ENCODE peak calls at places on chromosome 12, in seven cellular contexts. L is mammary epithelial cell, B is A549, U is ovary, O is fibroblast of lung, D is mucosa of descending colon, F is foreskin fibroblast. K is an unnamed sample.

GRCh38 chr12:131827961-131828534 is at the start of gene MMP17:
- DNase-seq in D (peak), B (peak), U (peak), L (peak), O (peak), F (peak), K (peak)

GRCh38 chr12:26298785-26299621 is 103.6 kb downstream of the SSPN start:
- DNase-seq in B (peak), F (peak), L (peak), D (no peak), U (no peak), O (peak), K (peak)

GRCh38 chr12:49017764-49018281 is 753 bp downstream of the PRKAG1 start:
- DNase-seq in F (peak), B (no peak), O (no peak), U (no peak), D (no peak), L (no peak), K (peak)

GRCh38 chr12:103808239-103808880 is 32.7 kb downstream of the NT5DC3 start:
- DNase-seq in L (no peak), F (no peak), B (no peak), D (no peak), U (no peak), O (no peak), K (no peak)

GRCh38 chr12:88493651-88494050 is 86.6 kb downstream of the KITLG start:
- DNase-seq in D (no peak), B (no peak), L (peak), U (no peak), F (peak), O (peak), K (peak)

GRCh38 chr12:113277511-113277910 is 56.2 kb downstream of the TPCN1 start:
- DNase-seq in B (no peak), U (no peak), F (no peak), L (no peak), D (peak), O (no peak), K (no peak)

GRCh38 chr12:113149361-113150150 is at the start of gene CFAP73:
- DNase-seq in U (no peak), D (peak), F (peak), O (peak), B (peak), L (peak), K (peak)

GRCh38 chr12:109897029-109897428 is 3.0 kb upstream of the TCHP start:
- DNase-seq in D (no peak), B (no peak), O (no peak), F (no peak), L (no peak), U (no peak), K (no peak)

GRCh38 chr12:49588281-49588680 is 17.2 kb downstream of the FAM186B start:
- DNase-seq in D (no peak), O (no peak), F (no peak), U (no peak), B (no peak), L (no peak), K (no peak)

GRCh38 chr12:105355752-105356151 is 25.3 kb downstream of the C12orf75 start:
- DNase-seq in U (no peak), L (peak), O (peak), F (peak), D (no peak), B (no peak), K (peak)

GRCh38 chr12:10196210-10196609 is 16.5 kb upstream of the GABARAPL1 start:
- DNase-seq in U (no peak), F (no peak), D (no peak), O (no peak), L (no peak), B (no peak), K (no peak)

GRCh38 chr12:15977999-15978398 is 66.9 kb downstream of the DERA start:
- DNase-seq in B (no peak), O (no peak), D (no peak), F (no peak), L (no peak), U (no peak), K (no peak)

GRCh38 chr12:123540899-123541662 is 7.6 kb upstream of the RILPL1 start:
- DNase-seq in L (no peak), F (no peak), U (no peak), O (no peak), B (no peak), D (no peak), K (no peak)

GRCh38 chr12:68477256-68477655 is 133.4 kb upstream of the RAP1B start:
- DNase-seq in D (no peak), O (no peak), F (no peak), L (peak), U (no peak), B (no peak), K (peak)

GRCh38 chr12:43308776-43309175 is 243.2 kb downstream of the ADAMTS20 start:
- DNase-seq in O (no peak), D (no peak), U (no peak), B (no peak), F (no peak), L (no peak), K (no peak)

GRCh38 chr12:85733984-85734383 is 102.2 kb downstream of the RASSF9 start:
- DNase-seq in L (no peak), D (no peak), U (no peak), B (no peak), F (no peak), O (no peak), K (peak)

GRCh38 chr12:90268574-90268973 is 559.9 kb upstream of the ATP2B1 start:
- DNase-seq in U (no peak), L (no peak), B (no peak), O (no peak), F (no peak), D (no peak), K (no peak)

GRCh38 chr12:90280033-90280432 is 571.4 kb upstream of the ATP2B1 start:
- DNase-seq in B (no peak), L (peak), D (no peak), U (no peak), F (peak), O (peak), K (peak)

GRCh38 chr12:90275088-90275487 is 566.5 kb upstream of the ATP2B1 start:
- DNase-seq in D (no peak), U (no peak), F (no peak), L (no peak), O (no peak), B (no peak), K (no peak)

DNA sequence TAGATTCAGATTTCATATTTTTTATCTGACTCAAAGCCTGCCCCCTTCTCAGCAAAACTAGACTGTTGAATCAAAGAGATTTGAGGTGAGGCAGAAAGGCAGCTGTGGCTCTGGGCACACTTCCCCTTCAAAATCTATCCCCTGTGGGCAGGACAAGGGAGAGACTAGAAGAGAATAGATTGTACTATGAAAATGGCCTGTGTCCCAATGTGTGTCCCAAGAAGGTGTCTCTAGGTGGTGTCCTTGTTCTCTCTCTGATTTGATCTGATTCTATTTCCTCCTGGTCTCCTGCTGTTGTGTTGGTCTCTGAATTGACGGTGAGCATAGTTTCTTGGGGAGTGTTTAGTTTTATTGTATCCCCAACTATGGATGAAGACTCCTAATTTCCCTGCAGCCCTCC is 565.8 kb upstream of the ATP2B1 start:
- DNase-seq in L (no peak), U (no peak), B (no peak), F (no peak), D (no peak), O (no peak), K (no peak)
- TF ChIP-seq CTCF in L (no peak), U (no peak), B (no peak), F (no peak), D (no peak), O (no peak), K (no peak)

GRCh38 chr12:39606712-39607423 is 12.7 kb downstream of the ABCD2 start:
- DNase-seq in L (no peak), D (no peak), B (no peak), U (no peak), O (no peak), F (no peak), K (no peak)

GRCh38 chr12:39610626-39611025 is 9.0 kb downstream of the ABCD2 start:
- DNase-seq in B (no peak), L (no peak), F (no peak), D (no peak), U (no peak), O (no peak), K (no peak)

GRCh38 chr12:39603065-39603464 is 16.5 kb downstream of the ABCD2 start:
- DNase-seq in U (no peak), O (no peak), L (no peak), B (no peak), D (no peak), F (no peak), K (no peak)

GRCh38 chr12:39605501-39605900 is 14.1 kb downstream of the ABCD2 start:
- DNase-seq in D (no peak), L (peak), F (no peak), O (peak), U (no peak), B (no peak), K (no peak)

GRCh38 chr12:39605996-39606395 is 13.6 kb downstream of the ABCD2 start:
- DNase-seq in F (peak), D (no peak), L (peak), O (peak), U (no peak), B (no peak), K (peak)
- H3K4me3 ChIP-seq in F (no peak), D (no peak), L (peak), O (no peak), U (no peak), B (no peak), K (no peak)

GRCh38 chr12:47078733-47079364 is 572 bp upstream of the PCED1B start:
- DNase-seq in D (peak), U (peak), O (no peak), F (no peak), B (peak), L (peak), K (peak)

GRCh38 chr12:47078086-47078395 is 1.4 kb upstream of the PCED1B start:
- DNase-seq in B (no peak), D (no peak), F (no peak), U (no peak), L (no peak), O (no peak), K (no peak)

GRCh38 chr12:47080725-47081502 is 1.2 kb upstream of the AMIGO2 start:
- DNase-seq in O (peak), D (peak), L (peak), B (no peak), U (peak), F (no peak), K (peak)

GRCh38 chr12:47079894-47080724 is at the start of gene AMIGO2:
- DNase-seq in O (peak), B (peak), U (peak), D (peak), F (no peak), L (peak), K (peak)

GRCh38 chr12:47079365-47079893 is at the start of gene PCED1B:
- DNase-seq in F (peak), U (peak), D (peak), O (peak), B (no peak), L (peak), K (peak)
- TF ChIP-seq CTCF in F (peak), U (no peak), D (no peak), O (peak), B (no peak), L (peak), K (peak)

DNA sequence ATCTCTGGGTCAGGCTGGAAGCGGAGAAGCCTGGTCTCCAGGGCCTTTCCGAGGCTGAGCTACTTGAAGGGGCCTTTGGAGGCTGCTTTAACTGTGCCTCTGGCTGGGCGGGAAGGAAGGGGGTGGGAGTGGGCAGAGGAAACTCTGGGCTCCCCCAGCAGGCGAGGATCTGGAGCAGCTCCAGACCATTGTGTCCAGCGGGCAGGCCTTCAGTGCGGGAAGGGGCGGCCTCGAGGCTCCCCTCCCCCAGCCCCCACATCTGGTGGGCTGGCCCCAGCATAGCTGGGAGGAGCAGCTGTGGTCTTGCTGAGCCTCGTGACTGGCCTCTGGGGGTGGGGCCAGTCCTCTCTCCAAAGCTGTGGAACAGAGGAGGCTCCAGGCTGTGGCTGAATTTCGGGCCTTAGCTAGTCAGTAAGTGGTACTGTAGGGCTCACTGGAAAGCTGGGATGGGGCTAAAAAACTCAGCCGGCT is 3.4 kb downstream of the TAMALIN start:
- DNase-seq in U (peak), O (peak), D (peak), F (peak), L (no peak), B (no peak), K (peak)
- H3K4me3 ChIP-seq in U (no peak), O (no peak), D (no peak), F (peak), L (no peak), B (no peak), K (no peak)

DNA sequence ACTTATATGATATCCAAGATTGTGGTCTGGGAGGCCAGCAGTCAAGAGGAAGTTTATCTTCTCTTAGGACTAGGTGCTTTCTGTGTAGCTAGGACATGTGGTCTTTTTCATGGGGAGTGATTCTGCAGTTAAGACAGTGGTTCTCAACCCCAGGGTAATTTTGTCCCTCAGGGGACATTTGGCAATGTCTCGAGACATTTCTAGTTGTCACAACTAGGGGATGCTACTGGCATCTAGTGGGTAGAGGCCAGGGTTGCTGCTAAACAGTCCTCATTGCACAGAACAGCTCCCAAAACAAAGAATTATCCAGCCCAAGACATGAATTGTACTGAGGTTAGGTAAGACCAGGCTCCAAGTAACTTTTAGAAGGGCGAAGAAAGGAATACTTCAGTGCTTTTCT is 20.0 kb downstream of the AMDHD1 start:
- DNase-seq in U (no peak), F (no peak), D (no peak), B (peak), O (no peak), L (no peak), K (no peak)
- TF ChIP-seq CTCF in U (no peak), F (no peak), D (no peak), B (peak), O (no peak), L (peak), K (peak)

GRCh38 chr12:12890815-12891645 is at the start of gene GPRC5A:
- DNase-seq in F (peak), U (peak), D (peak), B (peak), L (peak), O (peak), K (peak)

GRCh38 chr12:12891646-12892355 is 439 bp downstream of the GPRC5A start:
- DNase-seq in L (no peak), F (no peak), O (no peak), U (peak), B (no peak), D (no peak), K (no peak)

GRCh38 chr12:12890492-12890814 is 909 bp upstream of the GPRC5A start:
- DNase-seq in O (peak), L (no peak), D (no peak), U (peak), F (no peak), B (peak), K (no peak)

GRCh38 chr12:12893438-12893837 is 2.1 kb downstream of the GPRC5A start:
- DNase-seq in F (no peak), U (no peak), L (no peak), O (no peak), D (no peak), B (no peak), K (no peak)

DNA sequence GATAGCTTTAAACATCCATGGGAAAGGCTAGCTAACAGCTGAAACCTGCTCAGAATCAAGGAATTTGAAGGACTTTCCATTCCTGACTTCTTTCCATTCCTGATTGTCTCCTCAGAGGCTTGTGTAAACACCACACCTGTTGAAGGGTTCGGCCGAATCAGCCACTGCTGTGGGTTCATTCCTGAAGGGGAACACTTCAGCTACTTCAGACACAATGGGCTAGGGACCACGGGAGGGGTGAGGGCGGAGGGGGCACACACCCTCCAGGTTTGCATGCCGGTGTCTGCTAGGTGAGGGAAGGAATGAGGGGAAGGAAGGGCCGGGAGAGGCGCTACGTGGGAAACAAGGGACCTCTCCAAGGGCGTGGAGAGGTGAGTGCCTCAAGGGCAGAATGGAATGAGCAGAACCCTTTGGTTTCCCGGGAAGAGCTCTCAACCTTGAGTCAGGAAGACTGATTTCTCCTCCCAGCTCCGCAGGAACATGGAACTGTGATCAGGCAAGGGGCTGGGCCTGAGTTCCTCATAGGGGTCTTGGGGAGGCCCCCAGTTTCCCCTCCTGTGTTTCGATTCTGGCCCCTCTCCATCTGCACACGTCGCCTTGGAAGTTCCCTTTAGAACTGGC is 1.4 kb downstream of the GPRC5A start:
- DNase-seq in D (no peak), B (no peak), L (no peak), U (no peak), F (no peak), O (no peak), K (no peak)
- H3K4me3 ChIP-seq in D (peak), B (peak), L (peak), U (peak), F (peak), O (peak), K (no peak)

GRCh38 chr12:119957135-119957534 is 31.9 kb upstream of the BICDL1 start:
- DNase-seq in U (no peak), D (no peak), O (no peak), F (no peak), B (no peak), L (no peak), K (no peak)

GRCh38 chr12:119959435-119959834 is 29.6 kb upstream of the BICDL1 start:
- DNase-seq in L (no peak), B (no peak), F (no peak), O (no peak), U (no peak), D (no peak), K (no peak)

GRCh38 chr12:119956047-119956446 is 33.0 kb upstream of the BICDL1 start:
- DNase-seq in O (no peak), L (no peak), D (no peak), U (no peak), F (no peak), B (no peak), K (no peak)
- TF ChIP-seq CTCF in O (no peak), L (no peak), D (no peak), U (no peak), F (no peak), B (no peak), K (no peak)

GRCh38 chr12:55703976-55704761 is 3.5 kb downstream of the ITGA7 start:
- DNase-seq in U (peak), B (no peak), F (no peak), O (peak), L (no peak), D (no peak), K (no peak)
- H3K4me3 ChIP-seq in U (no peak), B (no peak), F (no peak), O (no peak), L (no peak), D (no peak), K (no peak)

DNA sequence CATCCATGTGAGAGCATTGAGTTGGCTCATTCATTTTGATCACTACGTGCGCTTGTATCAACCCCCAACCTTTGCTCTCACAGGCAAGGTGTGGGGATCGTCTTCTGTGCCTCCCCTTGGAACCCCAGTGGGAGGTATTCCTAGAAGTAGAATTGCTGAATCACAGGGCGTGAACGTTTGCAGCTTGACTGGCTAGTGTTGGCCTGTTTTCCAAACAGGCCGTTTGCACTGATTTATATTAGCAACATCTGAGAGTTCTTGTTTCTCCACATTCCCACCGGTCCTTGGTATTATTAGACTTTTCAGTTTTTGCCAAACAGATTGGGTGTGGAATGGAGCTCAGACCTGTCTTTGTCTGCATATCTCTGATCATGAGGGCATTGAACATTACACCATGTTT is 288.6 kb upstream of the PWP1 start:
- DNase-seq in D (no peak), L (peak), O (no peak), B (peak), U (no peak), F (no peak), K (peak)
- TF ChIP-seq CTCF in D (no peak), L (no peak), O (no peak), B (no peak), U (no peak), F (no peak), K (no peak)

DNA sequence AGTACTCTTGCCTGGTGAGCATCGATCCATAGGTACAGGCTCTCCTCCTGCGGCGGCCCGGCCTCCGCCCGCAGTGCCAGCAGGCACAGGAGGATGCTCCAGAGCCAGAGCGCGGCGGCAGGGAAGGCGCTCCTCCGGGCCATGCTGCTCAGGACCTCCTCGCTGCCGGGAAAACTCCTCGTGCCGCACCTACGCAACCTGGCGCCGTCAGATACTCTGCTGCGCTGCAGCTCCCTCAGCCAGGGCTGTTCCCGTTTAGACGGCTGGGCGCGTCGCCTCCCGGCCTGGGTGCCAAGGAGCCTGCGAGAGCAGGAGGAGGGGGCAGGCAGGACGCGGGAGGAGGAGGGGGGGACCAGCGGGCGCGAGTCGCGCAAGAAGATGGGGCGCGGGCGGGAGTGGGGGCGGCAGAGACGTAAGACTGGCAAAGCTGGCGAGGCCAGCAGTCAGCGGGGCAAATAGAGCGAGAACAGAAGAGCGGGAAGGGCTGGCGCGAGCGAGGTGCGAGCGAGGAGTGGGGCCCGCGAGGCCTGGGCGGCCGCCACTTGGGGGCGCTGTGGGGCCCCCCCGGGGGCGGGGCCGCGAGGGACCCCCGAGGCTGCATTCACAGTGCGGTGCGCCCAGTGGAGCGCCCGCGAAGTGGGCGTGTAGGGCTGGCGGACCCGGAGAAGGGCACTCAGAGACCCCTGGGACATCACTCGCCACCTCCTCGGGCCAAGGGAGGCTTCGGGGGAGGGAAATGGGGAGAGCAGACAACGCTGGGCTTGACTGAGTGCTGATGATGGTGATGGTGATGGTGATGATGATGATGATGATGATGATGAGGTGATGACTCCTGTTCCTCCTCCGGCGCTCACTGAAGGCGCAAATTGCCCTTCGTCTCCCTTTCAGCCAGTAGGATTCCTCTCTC is at the start of gene WIF1:
- DNase-seq in D (peak), O (peak), U (no peak), F (peak), L (peak), B (no peak), K (no peak)
- H3K4me3 ChIP-seq in D (no peak), O (peak), U (peak), F (no peak), L (peak), B (peak), K (peak)

K was measured in AG10803.